ENCODE peak calls at places on chromosomes 3 and 15, in four cellular contexts. Y, A, I and L are unnamed samples.

GRCh38 chr3:134638385-134639020 is 12.3 kb downstream of the KY start:
- DNase-seq in Y (no peak), A (no peak), I (no peak), L (no peak)

GRCh38 chr3:72818092-72818721 is 30.0 kb downstream of the SHQ1 start:
- DNase-seq in Y (peak; percentile 38), A (peak; percentile 15), I (peak; percentile 42), L (no peak)

GRCh38 chr3:52317601-52318000 is 1.5 kb downstream of the DNAH1 start:
- DNase-seq in Y (peak; percentile 23), A (no peak), I (peak; percentile 13), L (peak; percentile 45)

GRCh38 chr3:107315136-107315535 is 62.1 kb upstream of the CCDC54 start:
- DNase-seq in Y (no peak), A (no peak), I (peak; percentile 9), L (no peak)

GRCh38 chr3:27127195-27127594 is 242.0 kb downstream of the NEK10 start:
- DNase-seq in Y (no peak), A (no peak), I (no peak), L (no peak)

GRCh38 chr3:110296885-110297284 is 774.7 kb upstream of the NECTIN3 start:
- DNase-seq in Y (peak; percentile 32), A (no peak), I (peak; percentile 54), L (no peak)

GRCh38 chr3:17372362-17372761 is 370.1 kb downstream of the TBC1D5 start:
- DNase-seq in Y (no peak), A (no peak), I (no peak), L (no peak)

GRCh38 chr15:52102468-52102867 is 10.1 kb downstream of the BCL2L10 start:
- DNase-seq in Y (peak; percentile 84), A (no peak), I (peak; percentile 90), L (no peak)

GRCh38 chr3:48739617-48739954 is 22.6 kb upstream of the IP6K2 start:
- DNase-seq in Y (no peak), A (no peak), I (no peak), L (no peak)

GRCh38 chr3:133853925-133854227 is 41.8 kb downstream of the RAB6B start:
- DNase-seq in Y (no peak), A (no peak), I (no peak), L (no peak)

GRCh38 chr15:80605591-80606150 is 89.4 kb upstream of the ABHD17C start:
- DNase-seq in Y (no peak), A (no peak), I (no peak), L (no peak)

GRCh38 chr3:63159764-63160163 is 118.3 kb upstream of the SYNPR start:
- DNase-seq in Y (no peak), A (no peak), I (no peak), L (no peak)

GRCh38 chr3:172673210-172673679 is 37.6 kb downstream of the NCEH1 start:
- DNase-seq in Y (peak; percentile 74), A (peak; percentile 93), I (peak; percentile 79), L (no peak)

GRCh38 chr15:58308742-58309355 is 122.9 kb upstream of the LIPC start:
- DNase-seq in Y (no peak), A (no peak), I (no peak), L (no peak)

GRCh38 chr15:69861331-69862171 is 236.2 kb downstream of the TLE3 start:
- DNase-seq in Y (no peak), A (no peak), I (no peak), L (no peak)

GRCh38 chr15:52020253-52021085 is 1.4 kb downstream of the MAPK6 start:
- DNase-seq in Y (no peak), A (no peak), I (peak; percentile 46), L (no peak)

GRCh38 chr3:175746308-175746707 is 887.2 kb downstream of the NAALADL2 start:
- DNase-seq in Y (no peak), A (no peak), I (no peak), L (no peak)

GRCh38 chr3:9957214-9957613 is 5.0 kb upstream of the PRRT3 start:
- DNase-seq in Y (peak; percentile 23), A (no peak), I (peak; percentile 33), L (no peak)

GRCh38 chr15:39573287-39573686 is 7.6 kb upstream of the THBS1 start:
- DNase-seq in Y (no peak), A (no peak), I (no peak), L (no peak)

GRCh38 chr3:76669305-76669704 is 370.6 kb upstream of the ROBO2 start:
- DNase-seq in Y (no peak), A (no peak), I (no peak), L (no peak)

GRCh38 chr3:16888785-16889607 is 4.2 kb downstream of the PLCL2 start:
- DNase-seq in Y (no peak), A (no peak), I (no peak), L (no peak)

GRCh38 chr3:19748782-19749447 is 185.1 kb downstream of the EFHB start:
- DNase-seq in Y (no peak), A (no peak), I (no peak), L (no peak)

GRCh38 chr15:95425859-95426258 is 904.6 kb upstream of the NR2F2 start:
- DNase-seq in Y (no peak), A (no peak), I (no peak), L (no peak)

GRCh38 chr3:16978921-16979271 is 94.1 kb downstream of the PLCL2 start:
- DNase-seq in Y (no peak), A (no peak), I (no peak), L (no peak)

GRCh38 chr3:175383366-175383765 is 524.2 kb downstream of the NAALADL2 start:
- DNase-seq in Y (no peak), A (no peak), I (peak; percentile 78), L (no peak)

GRCh38 chr15:42408178-42408577 is 48.9 kb downstream of the CAPN3 start:
- DNase-seq in Y (no peak), A (no peak), I (no peak), L (no peak)

GRCh38 chr3:190065204-190065603 is 55.5 kb downstream of the P3H2 start:
- DNase-seq in Y (no peak), A (no peak), I (no peak), L (no peak)

GRCh38 chr3:27224197-27224596 is 145.0 kb downstream of the NEK10 start:
- DNase-seq in Y (no peak), A (no peak), I (peak; percentile 52), L (no peak)

GRCh38 chr15:30921106-30921505 is 17.4 kb downstream of the FAN1 start:
- DNase-seq in Y (no peak), A (no peak), I (no peak), L (no peak)

GRCh38 chr15:22888120-22888859 is 49.8 kb downstream of the NIPA2 start:
- DNase-seq in Y (peak; percentile 93), A (no peak), I (peak; percentile 94), L (no peak)

GRCh38 chr15:78752492-78753358 is 58.5 kb downstream of the ADAMTS7 start:
- DNase-seq in Y (no peak), A (no peak), I (no peak), L (no peak)

GRCh38 chr3:69385723-69386483 is at the start of gene FRMD4B:
- DNase-seq in Y (peak; percentile 29), A (peak; percentile 81), I (peak; percentile 13), L (peak; percentile 34)
- TF ChIP-seq CTCF in Y (no peak), A (no peak), I (no peak), L (peak; percentile 39)

DNA sequence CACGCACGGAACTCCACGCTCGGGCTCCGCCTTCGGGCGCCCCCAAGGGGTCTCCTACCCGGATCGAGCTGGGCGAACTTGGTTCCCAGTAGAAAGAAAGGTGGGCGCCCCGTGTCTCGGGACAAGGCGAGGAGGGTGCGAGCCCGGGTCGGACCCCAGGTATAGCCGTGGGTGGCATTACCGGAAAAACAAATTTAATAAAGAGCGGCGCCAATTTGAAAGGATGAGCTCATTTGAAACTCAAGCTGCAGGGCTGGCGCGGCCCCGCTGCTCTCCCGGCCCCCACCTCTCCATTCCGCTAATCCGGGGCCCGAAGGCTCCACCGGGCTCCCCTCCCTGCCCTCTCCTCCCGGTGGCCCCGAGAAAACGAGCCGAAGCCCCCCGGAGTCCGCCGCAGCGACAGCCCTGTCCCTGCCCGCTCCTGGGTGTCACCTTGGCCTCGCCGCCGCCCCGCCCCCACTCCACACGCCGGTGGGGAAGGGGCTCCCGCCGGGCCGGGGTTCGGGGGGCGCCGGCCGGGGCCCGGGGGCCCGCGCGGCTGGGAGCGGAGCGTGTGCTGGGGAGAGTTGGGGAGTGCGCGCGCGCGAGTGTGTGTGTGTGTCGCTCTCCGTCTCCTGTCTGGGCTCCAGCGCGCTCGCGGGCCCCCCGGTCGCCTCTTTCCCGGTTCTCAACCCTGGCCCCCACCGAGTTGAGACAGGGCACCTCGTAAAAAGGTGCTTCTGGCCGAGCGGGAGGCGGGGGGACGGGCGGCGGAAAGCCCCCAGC is 1.4 kb downstream of the IGF2BP2 start:
- DNase-seq in Y (no peak), A (peak; percentile 56), I (peak; percentile 61), L (peak; percentile 44)
- TF ChIP-seq CTCF in Y (no peak), A (no peak), I (peak; percentile 20), L (peak; percentile 33)

DNA sequence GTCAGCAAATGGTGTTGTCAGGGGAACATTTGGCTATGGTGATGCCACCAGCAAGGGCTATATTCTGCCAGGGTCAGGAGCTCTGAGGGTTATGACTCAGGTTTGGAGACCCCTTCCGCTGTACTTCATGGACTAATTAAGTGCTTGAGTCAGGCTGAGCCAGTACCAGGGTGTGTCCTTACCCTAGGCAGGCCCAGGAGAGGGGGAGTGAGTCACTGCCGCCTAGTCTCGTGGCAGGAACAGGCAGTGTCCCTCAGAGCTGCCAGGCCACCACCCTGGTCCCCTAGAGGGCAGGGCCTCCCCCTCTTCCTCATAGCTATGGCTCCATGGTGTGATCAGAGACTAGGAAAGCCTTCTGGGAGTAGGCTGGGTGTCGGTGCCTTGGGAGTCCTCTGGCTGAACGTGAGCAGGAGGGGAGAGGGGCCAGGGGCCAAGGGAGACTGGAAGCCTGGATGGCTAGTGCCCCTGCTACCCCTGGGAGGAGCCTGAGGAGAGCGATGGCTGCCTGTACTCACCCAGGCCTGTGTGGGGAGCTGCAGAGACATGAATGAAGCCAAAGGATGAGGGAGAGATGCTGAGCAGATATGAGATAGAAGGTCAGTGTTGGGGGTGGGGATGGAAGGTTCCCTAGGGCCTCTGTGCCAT is 10.6 kb downstream of the MAPKAPK3 start:
- DNase-seq in Y (peak; percentile 67), A (peak; percentile 85), I (peak; percentile 73), L (no peak)
- TF ChIP-seq CTCF in Y (peak; percentile 55), A (no peak), I (peak; percentile 55), L (no peak)

GRCh38 chr15:74312445-74313007 is 54.9 kb downstream of the CYP11A1 start:
- DNase-seq in Y (no peak), A (no peak), I (no peak), L (no peak)

GRCh38 chr15:74314897-74315438 is 52.5 kb downstream of the CYP11A1 start:
- DNase-seq in Y (peak; percentile 60), A (no peak), I (no peak), L (no peak)

GRCh38 chr15:74308643-74308945 is 58.9 kb downstream of the CYP11A1 start:
- DNase-seq in Y (no peak), A (no peak), I (no peak), L (no peak)

GRCh38 chr15:74313889-74314288 is 53.6 kb downstream of the CYP11A1 start:
- DNase-seq in Y (no peak), A (no peak), I (no peak), L (no peak)

DNA sequence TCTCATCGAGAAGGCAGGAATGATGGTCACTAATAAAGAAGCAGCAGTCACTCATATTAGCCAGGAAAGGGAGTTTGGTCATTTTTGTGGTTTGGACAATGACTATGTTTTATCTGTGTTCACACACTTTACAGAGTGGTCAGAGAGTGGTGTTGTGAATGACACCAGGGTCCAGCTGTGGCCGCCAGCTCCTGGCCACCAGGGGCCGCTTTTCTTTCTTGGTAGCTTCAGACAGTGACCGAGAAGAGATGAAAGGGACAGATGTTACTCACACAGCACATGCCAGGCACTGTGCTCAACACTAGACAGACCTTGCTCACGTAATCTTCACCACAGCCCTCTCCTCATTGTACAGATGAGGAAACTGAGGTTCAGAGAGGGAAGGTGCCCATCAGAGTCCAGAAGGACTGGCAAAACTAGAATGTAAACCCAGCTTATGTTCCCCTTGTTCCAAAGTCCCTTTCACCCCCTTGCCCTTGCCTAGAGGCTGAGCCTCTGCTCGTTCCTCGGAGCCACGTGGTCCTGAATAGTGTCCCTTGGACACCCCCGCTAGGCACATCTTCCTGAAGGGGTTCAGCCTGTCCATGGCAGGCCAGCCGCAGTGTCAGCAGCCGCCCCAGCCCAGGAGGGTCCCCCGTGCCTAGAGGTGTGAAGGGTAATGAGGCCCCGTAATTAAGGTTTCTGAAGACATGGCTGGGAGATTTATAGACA is 55.6 kb downstream of the CYP11A1 start:
- DNase-seq in Y (no peak), A (peak; percentile 59), I (peak; percentile 42), L (no peak)
- TF ChIP-seq CTCF in Y (peak; percentile 80), A (peak; percentile 85), I (peak; percentile 69), L (peak; percentile 62)